ENCODE peak calls at places on chromosomes 4 and X, in seven cellular contexts. One of them, this sample, is unnamed.

GRCh38 chr4:146330392-146330791 is 116.1 kb downstream of the REELD1 start:
- DNase-seq in K562: no peak
- DNase-seq in H1: no peak
- DNase-seq in HepG2: no peak
- DNase-seq in HCT116: no peak
- DNase-seq in A549: no peak
- DNase-seq in GM12878: no peak
- DNase-seq in this sample: peak; percentile 59

GRCh38 chr4:80184791-80185756 is 12.2 kb upstream of the PRDM8 start:
- DNase-seq in GM12878: no peak
- DNase-seq in A549: no peak
- DNase-seq in H1: no peak
- DNase-seq in HCT116: no peak
- DNase-seq in HepG2: no peak
- DNase-seq in K562: no peak
- DNase-seq in this sample: no peak

GRCh38 chr4:185395255-185395955 is at the start of gene LRP2BP:
- DNase-seq in HCT116: no peak
- DNase-seq in GM12878: peak; percentile 48
- DNase-seq in A549: no peak
- DNase-seq in H1: no peak
- DNase-seq in HepG2: peak; percentile 59
- DNase-seq in K562: no peak
- DNase-seq in this sample: no peak

GRCh38 chr4:180105362-180105761 is 2137.8 kb upstream of the TENM3 start:
- DNase-seq in HCT116: no peak
- DNase-seq in HepG2: no peak
- DNase-seq in GM12878: no peak
- DNase-seq in K562: no peak
- DNase-seq in H1: no peak
- DNase-seq in A549: no peak
- DNase-seq in this sample: no peak

GRCh38 chr4:156194896-156195295 is 241.2 kb upstream of the CTSO start:
- DNase-seq in A549: no peak
- DNase-seq in H1: no peak
- DNase-seq in K562: no peak
- DNase-seq in GM12878: no peak
- DNase-seq in HepG2: no peak
- DNase-seq in HCT116: no peak
- DNase-seq in this sample: no peak

GRCh38 chr4:39976141-39976944 is 1.4 kb downstream of the PDS5A start:
- DNase-seq in A549: peak; percentile 82
- DNase-seq in K562: peak; percentile 54
- DNase-seq in HCT116: peak; percentile 76
- DNase-seq in GM12878: no peak
- DNase-seq in H1: peak; percentile 71
- DNase-seq in HepG2: peak; percentile 74
- DNase-seq in this sample: peak; percentile 82

GRCh38 chr4:153137677-153138630 is 66.3 kb upstream of the TRIM2 start:
- DNase-seq in K562: peak; percentile 49
- DNase-seq in H1: no peak
- DNase-seq in HCT116: no peak
- DNase-seq in A549: no peak
- DNase-seq in HepG2: no peak
- DNase-seq in GM12878: no peak
- DNase-seq in this sample: no peak

GRCh38 chr4:8601556-8601955 is 9.0 kb downstream of the CPZ start:
- DNase-seq in H1: no peak
- DNase-seq in K562: no peak
- DNase-seq in HepG2: no peak
- DNase-seq in GM12878: no peak
- DNase-seq in A549: no peak
- DNase-seq in HCT116: no peak
- DNase-seq in this sample: no peak

GRCh38 chr4:141706445-141706844 is 70.1 kb downstream of the IL15 start:
- DNase-seq in H1: no peak
- DNase-seq in A549: no peak
- DNase-seq in GM12878: no peak
- DNase-seq in HCT116: no peak
- DNase-seq in K562: no peak
- DNase-seq in HepG2: no peak
- DNase-seq in this sample: no peak

GRCh38 chr4:141705048-141705746 is 68.8 kb downstream of the IL15 start:
- DNase-seq in K562: no peak
- DNase-seq in HCT116: no peak
- DNase-seq in H1: no peak
- DNase-seq in HepG2: no peak
- DNase-seq in GM12878: peak; percentile 30
- DNase-seq in A549: no peak
- DNase-seq in this sample: no peak

GRCh38 chr4:141703497-141703896 is 67.1 kb downstream of the IL15 start:
- DNase-seq in GM12878: no peak
- DNase-seq in HepG2: no peak
- DNase-seq in K562: no peak
- DNase-seq in A549: no peak
- DNase-seq in HCT116: no peak
- DNase-seq in H1: no peak
- DNase-seq in this sample: no peak

GRCh38 chr4:141705747-141706377 is 69.5 kb downstream of the IL15 start:
- DNase-seq in HepG2: no peak
- DNase-seq in HCT116: no peak
- DNase-seq in GM12878: no peak
- DNase-seq in K562: no peak
- DNase-seq in A549: no peak
- DNase-seq in H1: no peak
- DNase-seq in this sample: no peak

DNA sequence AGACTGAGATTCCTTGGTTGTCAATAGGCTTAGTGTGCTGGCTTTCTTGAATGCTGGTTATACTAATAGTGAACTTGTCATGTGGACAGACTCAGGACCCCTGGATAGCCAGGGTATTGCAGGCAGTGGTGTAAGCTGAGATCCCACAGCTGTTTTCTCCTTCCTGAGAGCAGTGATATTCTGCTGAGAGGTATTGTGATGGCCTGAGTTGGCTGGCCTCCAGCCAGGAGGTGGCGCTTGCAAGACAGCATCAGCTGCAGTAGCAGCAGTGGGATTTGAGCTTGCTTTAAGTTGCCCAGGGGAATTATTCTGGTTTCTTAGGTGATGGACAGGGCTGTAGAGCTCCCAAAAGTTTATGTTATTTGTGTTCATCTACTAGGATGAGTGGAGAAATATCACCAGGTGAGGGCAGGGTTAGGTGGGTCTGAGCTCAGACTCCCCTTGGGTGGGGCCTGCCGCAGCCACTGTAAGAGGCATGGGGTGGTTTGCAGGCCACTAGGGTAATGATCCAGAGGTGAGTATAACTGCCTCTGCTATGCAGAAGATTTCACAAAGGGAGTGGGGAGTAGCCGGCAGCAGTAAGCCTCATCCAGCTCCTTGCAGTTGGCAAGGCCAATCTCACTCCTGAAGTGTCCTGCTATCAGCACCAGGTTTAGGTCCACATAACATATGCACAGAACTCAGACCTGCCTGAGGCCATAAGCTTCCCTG is 66.2 kb downstream of the IL15 start:
- DNase-seq in GM12878: no peak
- DNase-seq in HepG2: no peak
- DNase-seq in H1: no peak
- DNase-seq in HCT116: peak; percentile 3
- DNase-seq in A549: no peak
- DNase-seq in K562: no peak
- DNase-seq in this sample: peak; percentile 49
- TF ChIP-seq CTCF in GM12878: peak; percentile 10
- TF ChIP-seq CTCF in HepG2: no peak
- TF ChIP-seq CTCF in H1: peak; percentile 72
- TF ChIP-seq CTCF in HCT116: peak; percentile 16
- TF ChIP-seq CTCF in A549: no peak
- TF ChIP-seq CTCF in K562: no peak
- TF ChIP-seq CTCF in this sample: no peak

DNA sequence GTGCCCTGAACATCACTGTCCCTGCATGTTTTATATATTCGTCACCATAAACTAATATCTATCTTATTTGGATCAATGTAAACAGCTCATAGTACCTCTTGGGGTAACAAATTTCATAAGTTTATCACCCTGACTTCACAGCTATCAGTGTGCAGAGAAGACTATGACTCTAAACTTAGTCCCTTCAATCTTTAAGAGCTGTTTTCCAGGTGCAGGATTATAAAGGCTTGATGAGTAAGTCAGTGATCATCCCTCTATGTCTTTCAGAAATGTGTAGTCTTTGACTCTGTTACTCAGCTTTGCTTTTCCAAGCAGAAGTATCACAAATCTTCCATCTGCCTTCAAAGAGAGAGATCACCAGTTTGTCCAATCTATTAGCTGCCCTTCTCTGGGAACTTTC is 45.1 kb upstream of the TSPAN7 start:
- DNase-seq in K562: no peak
- DNase-seq in H1: no peak
- DNase-seq in GM12878: no peak
- DNase-seq in HepG2: no peak
- DNase-seq in HCT116: no peak
- DNase-seq in A549: no peak
- DNase-seq in this sample: no peak
- TF ChIP-seq CEBPB in K562: no peak
- TF ChIP-seq CEBPB in H1: no peak
- TF ChIP-seq CEBPB in GM12878: no peak
- TF ChIP-seq CEBPB in HepG2: no peak
- TF ChIP-seq CEBPB in HCT116: no peak
- TF ChIP-seq CEBPB in A549: no peak
- TF ChIP-seq CEBPB in this sample: no peak

DNA sequence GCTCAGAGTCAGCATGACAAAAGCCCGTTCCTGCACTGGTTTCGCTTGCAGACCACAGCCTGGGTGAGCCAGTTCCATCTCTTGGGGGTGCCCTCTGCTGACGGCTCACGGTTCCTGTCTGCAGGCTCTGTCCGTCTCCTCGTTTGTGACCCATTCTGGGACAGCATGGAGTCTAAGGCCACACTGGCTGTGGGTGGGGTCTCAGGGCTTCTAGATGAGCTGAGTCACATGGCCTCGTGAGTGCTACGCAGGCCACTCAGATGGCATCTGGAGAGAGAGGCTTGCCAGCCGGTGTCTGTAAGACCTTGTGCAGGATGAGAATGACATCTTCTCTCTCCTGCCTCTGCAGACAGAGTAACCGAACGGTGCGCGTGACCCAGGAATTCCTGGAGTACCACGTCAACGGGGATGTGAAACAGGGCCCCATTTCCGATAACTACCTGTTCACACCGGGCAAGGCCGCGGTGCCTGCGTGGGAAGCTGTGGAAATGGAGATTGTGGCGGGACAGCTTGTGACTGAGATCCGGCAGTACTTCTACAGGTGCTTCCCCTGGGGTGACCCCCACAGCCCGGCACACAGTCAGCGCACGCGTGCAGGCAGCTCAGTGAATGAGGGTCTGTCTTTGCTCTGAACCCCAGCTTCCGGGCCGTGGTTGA is 31.6 kb upstream of the MRFAP1 start:
- DNase-seq in HCT116: no peak
- DNase-seq in HepG2: no peak
- DNase-seq in K562: peak; percentile 28
- DNase-seq in A549: peak; percentile 10
- DNase-seq in H1: peak; percentile 9
- DNase-seq in GM12878: no peak
- DNase-seq in this sample: no peak
- TF ChIP-seq CTCF in HCT116: no peak
- TF ChIP-seq CTCF in HepG2: no peak
- TF ChIP-seq CTCF in K562: peak; percentile 26
- TF ChIP-seq CTCF in A549: no peak
- TF ChIP-seq CTCF in H1: no peak
- TF ChIP-seq CTCF in GM12878: no peak
- TF ChIP-seq CTCF in this sample: no peak

GRCh38 chr4:187021436-187022205 is 298.0 kb upstream of the FAT1 start:
- DNase-seq in K562: no peak
- DNase-seq in HepG2: no peak
- DNase-seq in HCT116: no peak
- DNase-seq in A549: no peak
- DNase-seq in H1: no peak
- DNase-seq in GM12878: no peak
- DNase-seq in this sample: no peak

GRCh38 chr4:187020681-187021080 is 297.0 kb upstream of the FAT1 start:
- DNase-seq in HepG2: no peak
- DNase-seq in HCT116: no peak
- DNase-seq in A549: no peak
- DNase-seq in GM12878: no peak
- DNase-seq in K562: no peak
- DNase-seq in H1: no peak
- DNase-seq in this sample: no peak

GRCh38 chr4:187017156-187017555 is 293.5 kb upstream of the FAT1 start:
- DNase-seq in GM12878: no peak
- DNase-seq in A549: no peak
- DNase-seq in H1: no peak
- DNase-seq in HepG2: no peak
- DNase-seq in K562: no peak
- DNase-seq in HCT116: no peak
- DNase-seq in this sample: no peak

GRCh38 chr4:187016101-187016500 is 292.4 kb upstream of the FAT1 start:
- DNase-seq in HepG2: no peak
- DNase-seq in H1: no peak
- DNase-seq in HCT116: no peak
- DNase-seq in GM12878: no peak
- DNase-seq in K562: no peak
- DNase-seq in A549: no peak
- DNase-seq in this sample: no peak

DNA sequence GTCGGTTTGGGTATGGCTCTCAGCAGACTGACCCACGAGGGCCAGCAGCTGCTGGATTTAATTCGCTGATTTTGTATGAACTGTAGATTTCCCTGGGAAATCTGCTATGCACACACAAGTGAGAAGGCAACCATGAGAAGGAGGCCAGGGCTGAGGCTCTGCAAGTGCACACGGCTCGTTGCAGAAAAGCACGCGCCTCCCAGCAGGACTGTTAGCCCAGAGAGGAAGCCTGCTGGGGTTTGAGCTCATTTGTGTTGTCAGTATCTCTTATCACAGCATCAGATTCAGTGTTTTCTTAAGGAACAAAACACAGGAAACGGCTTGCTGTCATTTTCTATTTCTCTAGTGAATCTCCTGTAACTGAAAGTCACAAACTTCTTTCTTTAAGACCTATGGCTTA is 296.2 kb upstream of the FAT1 start:
- DNase-seq in K562: no peak
- DNase-seq in HCT116: no peak
- DNase-seq in A549: no peak
- DNase-seq in H1: peak; percentile 13
- DNase-seq in GM12878: no peak
- DNase-seq in HepG2: no peak
- DNase-seq in this sample: no peak
- TF ChIP-seq CEBPB in K562: no peak
- TF ChIP-seq CEBPB in HCT116: no peak
- TF ChIP-seq CEBPB in A549: no peak
- TF ChIP-seq CEBPB in H1: no peak
- TF ChIP-seq CEBPB in GM12878: no peak
- TF ChIP-seq CEBPB in HepG2: no peak
- TF ChIP-seq CEBPB in this sample: no peak

GRCh38 chrX:135737361-135738071 is 24.1 kb downstream of the CT45A1 start:
- DNase-seq in H1: no peak
- DNase-seq in A549: peak; percentile 7
- DNase-seq in HCT116: peak; percentile 0
- DNase-seq in HepG2: no peak
- DNase-seq in GM12878: no peak
- DNase-seq in K562: no peak
- DNase-seq in this sample: peak; percentile 1
- TF ChIP-seq CTCF in H1: no peak
- TF ChIP-seq CTCF in A549: peak; percentile 10
- TF ChIP-seq CTCF in HCT116: peak; percentile 7
- TF ChIP-seq CTCF in HepG2: no peak
- TF ChIP-seq CTCF in GM12878: no peak
- TF ChIP-seq CTCF in K562: peak; percentile 43
- TF ChIP-seq CTCF in this sample: peak; percentile 5

GRCh38 chr4:27276322-27277073 is 415.9 kb downstream of the STIM2 start:
- DNase-seq in HepG2: no peak
- DNase-seq in HCT116: no peak
- DNase-seq in GM12878: no peak
- DNase-seq in A549: no peak
- DNase-seq in K562: no peak
- DNase-seq in H1: no peak
- DNase-seq in this sample: no peak
- TF ChIP-seq CEBPB in HepG2: no peak
- TF ChIP-seq CEBPB in HCT116: no peak
- TF ChIP-seq CEBPB in GM12878: no peak
- TF ChIP-seq CEBPB in A549: no peak
- TF ChIP-seq CEBPB in K562: no peak
- TF ChIP-seq CEBPB in H1: no peak
- TF ChIP-seq CEBPB in this sample: no peak